ENCODE peak calls at places on chromosomes 3 and 15, in four cellular contexts. P is colonic mucosa; M is CD4-positive, alpha-beta memory T cell; W is ovary. C is an unnamed sample.
A peak's percentile ranks its signal among the peaks of the same experiment; 100 is the strongest.

GRCh38 chr3:49841126-49841525 is 15.2 kb downstream of the TRAIP start:
- DNase-seq in P (no peak), M (no peak), W (no peak), C (peak; percentile 55)

GRCh38 chr3:146334151-146334550 is 83.2 kb upstream of the PLSCR4 start:
- DNase-seq in P (peak; percentile 23), M (no peak), W (peak; percentile 55), C (no peak)

GRCh38 chr3:69749461-69749860 is 10.2 kb downstream of the MITF start:
- DNase-seq in P (no peak), M (no peak), W (no peak), C (no peak)

GRCh38 chr3:122316368-122316767 is 8.7 kb upstream of the CSTA start:
- DNase-seq in P (no peak), M (no peak), W (no peak), C (no peak)

GRCh38 chr3:79015854-79016253 is 751.9 kb downstream of the ROBO1 start:
- DNase-seq in P (no peak), M (no peak), W (no peak), C (no peak)

GRCh38 chr3:195790891-195791290 is 20.8 kb downstream of the MUC4 start:
- DNase-seq in P (no peak), M (no peak), W (no peak), C (no peak)

GRCh38 chr3:9911863-9912262 is 5.0 kb upstream of the IL17RC start:
- DNase-seq in P (no peak), M (no peak), W (no peak), C (no peak)

GRCh38 chr3:117886147-117886546 is 1148.5 kb downstream of the IGSF11 start:
- DNase-seq in P (no peak), M (no peak), W (no peak), C (no peak)

GRCh38 chr15:58602823-58603222 is 146.7 kb downstream of the ADAM10 start:
- DNase-seq in P (no peak), M (no peak), W (no peak), C (no peak)

GRCh38 chr15:99042909-99043308 is 35.3 kb upstream of the PGPEP1L start:
- DNase-seq in P (no peak), M (no peak), W (no peak), C (no peak)

GRCh38 chr3:142651711-142652110 is 55.5 kb downstream of the PLS1 start:
- DNase-seq in P (no peak), M (no peak), W (no peak), C (no peak)

GRCh38 chr3:197308591-197308990 is 10.2 kb upstream of the DLG1 start:
- DNase-seq in P (no peak), M (no peak), W (no peak), C (no peak)

GRCh38 chr3:153210116-153210515 is 48.1 kb downstream of the RAP2B start:
- DNase-seq in P (no peak), M (peak; percentile 48), W (no peak), C (no peak)

GRCh38 chr3:25580534-25580933 is 84.2 kb downstream of the TOP2B start:
- DNase-seq in P (no peak), M (no peak), W (no peak), C (no peak)

GRCh38 chr3:69231929-69232437 is 109.6 kb upstream of the LMOD3 start:
- DNase-seq in P (peak; percentile 38), M (no peak), W (no peak), C (no peak)

GRCh38 chr15:43775411-43775965 is 1.3 kb downstream of the ELL3 start:
- DNase-seq in P (peak; percentile 95), M (no peak), W (peak; percentile 51), C (peak; percentile 87)

GRCh38 chr3:79729096-79729495 is 38.7 kb downstream of the ROBO1 start:
- DNase-seq in P (no peak), M (no peak), W (peak; percentile 16), C (no peak)

GRCh38 chr3:58999134-58999778 is 50.6 kb downstream of the CFAP20DC start:
- DNase-seq in P (no peak), M (no peak), W (no peak), C (no peak)

GRCh38 chr3:181009225-181009624 is 19.7 kb upstream of the DNAJC19 start:
- DNase-seq in P (no peak), M (no peak), W (no peak), C (no peak)

DNA sequence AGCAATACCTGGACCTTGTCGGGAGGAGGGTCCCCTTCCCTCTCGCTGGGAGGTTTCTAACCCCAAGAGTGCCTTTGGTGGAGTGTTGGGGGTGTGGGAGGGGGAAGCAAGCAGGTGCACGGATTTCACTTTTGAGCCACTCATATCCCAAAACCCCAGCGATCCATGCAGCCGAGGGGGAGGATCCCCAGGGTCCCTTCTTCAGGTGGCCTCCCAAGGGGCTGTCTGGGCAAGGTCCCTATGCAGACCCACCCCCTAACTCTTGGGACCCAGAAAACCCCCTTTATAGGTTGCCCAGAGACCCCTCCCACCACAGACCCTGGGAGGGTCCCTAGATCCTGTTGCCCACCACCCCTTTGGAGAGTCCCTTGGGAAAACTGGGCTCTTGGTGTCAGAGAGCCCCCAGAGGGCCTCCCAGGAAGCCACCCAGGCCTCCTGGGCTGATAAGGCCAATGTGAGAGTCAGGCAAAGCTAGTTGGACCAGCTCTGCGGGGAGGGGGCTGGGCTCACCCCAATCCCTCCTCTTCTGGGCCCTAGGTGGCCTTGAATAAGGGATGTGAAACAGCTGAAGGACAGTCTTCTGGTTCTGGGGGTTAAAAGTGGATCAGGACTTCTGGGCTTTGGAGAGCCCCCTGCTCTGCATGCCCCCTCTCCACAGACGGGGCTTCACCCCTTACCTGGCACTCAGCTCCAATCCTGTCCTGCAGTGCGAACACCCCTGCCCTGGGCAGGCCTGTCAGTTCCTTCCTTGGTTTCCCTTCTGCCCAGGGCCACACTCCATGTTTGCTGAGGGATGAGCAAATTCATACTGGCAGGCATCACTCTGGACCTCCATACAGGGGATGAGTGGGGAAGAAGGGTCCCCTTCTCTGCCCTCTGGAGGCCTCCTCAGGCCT is 932 bp upstream of the PLCD1 start:
- DNase-seq in P (no peak), M (no peak), W (no peak), C (no peak)
- H3K27ac ChIP-seq in P (peak overlapping the region; percentile 46), M (peak overlapping the region; percentile 19), W (peak overlapping the region; percentile 76), C (peak overlapping the region; percentile 62)

GRCh38 chr3:66450389-66451022 is 50.3 kb downstream of the LRIG1 start:
- DNase-seq in P (peak; percentile 81), M (no peak), W (peak; percentile 83), C (no peak)

GRCh38 chr3:66456711-66457173 is 44.1 kb downstream of the LRIG1 start:
- DNase-seq in P (no peak), M (no peak), W (no peak), C (no peak)

GRCh38 chr3:66452247-66453040 is 48.4 kb downstream of the LRIG1 start:
- DNase-seq in P (no peak), M (no peak), W (peak; percentile 55), C (no peak)

GRCh38 chr3:66454464-66454859 is 46.4 kb downstream of the LRIG1 start:
- DNase-seq in P (no peak), M (no peak), W (no peak), C (no peak)

GRCh38 chr3:66453525-66454463 is 47.0 kb downstream of the LRIG1 start:
- DNase-seq in P (no peak), M (no peak), W (no peak), C (no peak)
- H3K4me1 ChIP-seq in P (peaks cover 11% of the 10 kb centered on the region), M (peaks cover 8% of the 10 kb centered on the region), W (peaks cover 28% of the 10 kb centered on the region), C (no peaks in the 10 kb centered on the region)

GRCh38 chr3:128324911-128325592 is 141.6 kb downstream of the DNAJB8 start:
- DNase-seq in P (peak; percentile 18), M (no peak), W (no peak), C (no peak)
- H3K27ac ChIP-seq in P (no peak overlapping the region), M (no peak overlapping the region), W (no peak overlapping the region), C (no peak overlapping the region)

DNA sequence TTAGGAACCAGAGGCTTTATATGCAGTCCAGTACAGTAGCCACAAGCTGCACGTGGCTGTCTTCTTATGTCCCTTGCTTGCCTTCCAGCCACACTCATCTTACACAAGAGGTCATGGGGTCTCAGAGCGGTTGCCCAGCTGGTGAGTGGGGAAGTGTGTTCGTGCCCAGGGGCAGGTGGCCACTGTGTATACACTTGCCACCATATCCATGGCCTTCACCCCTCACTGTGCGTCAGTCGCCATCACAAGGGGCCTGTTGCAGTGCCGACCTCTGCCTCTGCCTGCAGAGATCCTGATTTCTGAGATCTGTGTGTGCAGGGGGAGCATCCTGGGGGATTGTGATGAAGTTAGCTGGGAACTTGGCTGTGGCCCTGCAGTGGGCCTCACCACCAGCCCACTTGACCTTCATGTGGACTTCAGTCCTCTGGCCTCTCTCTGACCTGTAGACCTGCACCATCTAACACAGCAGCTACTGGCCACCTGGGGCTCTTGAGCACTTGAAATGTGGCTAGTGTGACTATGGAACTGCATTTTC is 43.1 kb upstream of the SACM1L start:
- DNase-seq in P (no peak), M (no peak), W (no peak), C (no peak)
- H3K4me1 ChIP-seq in P (peaks cover 6% of the 10 kb centered on the region), M (no peaks in the 10 kb centered on the region), W (peaks cover 4% of the 10 kb centered on the region), C (no peaks in the 10 kb centered on the region)

GRCh38 chr3:172666873-172667694 is 43.8 kb downstream of the NCEH1 start:
- DNase-seq in P (peak; percentile 93), M (peak; percentile 75), W (peak; percentile 76), C (peak; percentile 55)

DNA sequence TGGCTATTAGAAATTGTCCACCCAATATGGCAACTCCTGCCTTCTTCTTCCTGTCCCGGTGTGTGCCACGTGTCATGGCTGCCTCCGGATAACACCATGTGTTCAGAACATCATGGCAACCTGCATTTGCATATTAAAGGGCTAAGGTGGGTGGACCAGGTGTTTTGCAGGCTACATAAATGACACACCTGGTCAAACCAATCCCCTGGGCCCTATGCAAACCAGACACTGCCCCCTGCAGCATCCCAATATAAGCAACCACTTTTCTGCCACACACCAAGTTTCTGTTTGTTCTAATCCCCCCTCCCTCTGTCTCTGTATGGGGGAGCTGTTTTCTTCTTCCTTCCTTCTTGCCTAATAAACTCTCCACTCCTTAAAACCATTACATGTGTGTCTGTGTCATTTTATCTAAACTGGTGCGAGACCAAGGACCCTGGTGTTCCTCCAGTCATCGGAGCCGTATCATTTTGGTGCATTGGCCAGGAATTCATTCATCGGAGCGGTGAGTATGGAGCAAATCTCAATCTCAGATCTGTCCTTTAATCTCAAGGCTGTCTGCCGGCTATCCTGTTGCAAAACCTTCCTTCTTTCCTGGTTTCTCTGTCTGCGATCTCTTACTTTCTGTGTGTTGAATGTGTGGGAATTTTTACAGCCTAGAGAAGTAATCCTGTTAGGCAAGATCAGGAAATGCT is 44.5 kb downstream of the NCEH1 start:
- DNase-seq in P (no peak), M (no peak), W (no peak), C (no peak)
- H3K27ac ChIP-seq in P (no peak overlapping the region), M (no peak overlapping the region), W (no peak overlapping the region), C (no peak overlapping the region)

C was measured in Peyer's patch.